ENCODE peak calls at places on chromosomes 6 and 20, in seven cellular contexts. N is breast epithelium, M is uterus, X is tibial nerve, Q is vagina, O is A549, V is gastrocnemius medialis. L is an unnamed sample.

GRCh38 chr6:89966250-89966588 is 72.0 kb downstream of the GJA10 start:
- DNase-seq in N (no peak), M (no peak), X (no peak), Q (no peak), O (no peak), V (no peak), L (no peak)

GRCh38 chr6:167073679-167074274 is 49.1 kb upstream of the CCR6 start:
- DNase-seq in N (no peak), M (no peak), X (no peak), Q (no peak), O (no peak), V (no peak), L (no peak)

GRCh38 chr6:53347250-53347920 is 1.4 kb downstream of the ELOVL5 start:
- DNase-seq in N (no peak), M (no peak), X (no peak), Q (no peak), O (no peak), V (no peak), L (no peak)

GRCh38 chr6:116166369-116166768 is 40.4 kb upstream of the COL10A1 start:
- DNase-seq in N (no peak), M (no peak), X (no peak), Q (no peak), O (no peak), V (no peak), L (no peak)

GRCh38 chr20:57605878-57606277 is 14.3 kb downstream of the ZBP1 start:
- DNase-seq in N (no peak), M (no peak), X (no peak), Q (no peak), O (no peak), V (no peak), L (no peak)

GRCh38 chr6:142380626-142381025 is 78.8 kb downstream of the ADGRG6 start:
- DNase-seq in N (no peak), M (no peak), X (no peak), Q (no peak), O (no peak), V (peak), L (no peak)

GRCh38 chr20:33650753-33651561 is 11.2 kb upstream of the C20orf144 start:
- DNase-seq in N (peak), M (no peak), X (no peak), Q (no peak), O (no peak), V (no peak), L (peak)

GRCh38 chr6:81298751-81299150 is 453.7 kb downstream of the TENT5A start:
- DNase-seq in N (no peak), M (no peak), X (no peak), Q (no peak), O (no peak), V (no peak), L (no peak)

GRCh38 chr20:62364911-62365736 is 2.0 kb downstream of the LAMA5 start:
- DNase-seq in N (no peak), M (no peak), X (no peak), Q (no peak), O (no peak), V (peak), L (no peak)

GRCh38 chr6:39365281-39366074 is 43.0 kb upstream of the KCNK16 start:
- DNase-seq in N (no peak), M (no peak), X (no peak), Q (no peak), O (no peak), V (no peak), L (peak)

GRCh38 chr6:43297644-43298564 is at the start of gene SLC22A7:
- DNase-seq in N (no peak), M (no peak), X (no peak), Q (no peak), O (no peak), V (no peak), L (no peak)

GRCh38 chr6:83365931-83366330 is 64.9 kb downstream of the ME1 start:
- DNase-seq in N (no peak), M (no peak), X (peak), Q (no peak), O (no peak), V (no peak), L (no peak)

GRCh38 chr6:45607818-45608217 is 230.1 kb upstream of the SUPT3H start:
- DNase-seq in N (no peak), M (no peak), X (no peak), Q (peak), O (no peak), V (no peak), L (no peak)

GRCh38 chr6:74091133-74091793 is 395.3 kb downstream of the CD109 start:
- DNase-seq in N (no peak), M (no peak), X (no peak), Q (no peak), O (peak), V (no peak), L (no peak)

GRCh38 chr20:13991311-13991710 is 897 bp upstream of the SEL1L2 start:
- DNase-seq in N (no peak), M (no peak), X (no peak), Q (no peak), O (no peak), V (no peak), L (no peak)

GRCh38 chr20:13995841-13996240 is 525 bp downstream of the MACROD2 start:
- DNase-seq in N (no peak), M (peak), X (no peak), Q (no peak), O (peak), V (peak), L (no peak)

GRCh38 chr20:13996265-13996664 is 949 bp downstream of the MACROD2 start:
- DNase-seq in N (no peak), M (no peak), X (no peak), Q (no peak), O (peak), V (no peak), L (no peak)

GRCh38 chr20:13990465-13990864 is at the start of gene SEL1L2:
- DNase-seq in N (no peak), M (no peak), X (no peak), Q (no peak), O (no peak), V (no peak), L (no peak)

DNA sequence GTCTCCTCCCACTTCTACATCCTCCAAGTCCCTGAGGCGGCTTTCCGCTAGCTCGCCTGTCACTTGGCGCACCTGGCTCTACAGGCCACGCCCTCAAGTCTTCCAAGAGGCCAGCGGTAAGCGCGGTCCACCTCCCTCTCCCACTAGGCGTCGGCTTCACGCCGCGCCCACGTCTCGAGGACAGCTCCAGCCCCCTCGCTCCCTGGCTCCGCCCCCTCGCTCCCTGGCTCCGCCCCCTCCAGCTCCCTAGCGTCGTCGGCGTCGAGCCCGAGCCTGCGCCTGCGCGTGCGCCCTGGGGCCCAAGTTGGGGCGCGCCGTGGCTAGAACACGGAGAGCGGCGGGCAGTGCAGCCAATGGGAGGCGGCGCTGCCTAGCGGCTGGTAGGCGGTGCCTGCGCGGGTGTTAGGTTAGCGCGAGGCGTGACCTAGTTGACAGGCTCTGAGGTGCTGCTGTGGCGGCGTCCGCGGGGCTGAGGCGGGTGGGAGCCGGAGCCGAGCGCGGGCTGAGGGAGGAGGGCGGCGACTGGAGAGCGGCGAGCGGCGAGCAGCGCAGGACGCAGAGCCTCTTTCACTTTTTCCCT is at the start of gene MACROD2:
- DNase-seq in N (peak), M (peak), X (peak), Q (peak), O (peak), V (peak), L (peak)
- TF ChIP-seq CTCF in N (no peak), M (no peak), X (no peak), Q (no peak), O (no peak), V (no peak), L (no peak)

GRCh38 chr6:108581237-108581931 is 20.7 kb downstream of the FOXO3 start:
- DNase-seq in N (no peak), M (peak), X (peak), Q (no peak), O (no peak), V (peak), L (peak)
- H3K4me3 ChIP-seq in N (no peak), M (peak), X (no peak), Q (peak), O (no peak), V (peak), L (no peak)

DNA sequence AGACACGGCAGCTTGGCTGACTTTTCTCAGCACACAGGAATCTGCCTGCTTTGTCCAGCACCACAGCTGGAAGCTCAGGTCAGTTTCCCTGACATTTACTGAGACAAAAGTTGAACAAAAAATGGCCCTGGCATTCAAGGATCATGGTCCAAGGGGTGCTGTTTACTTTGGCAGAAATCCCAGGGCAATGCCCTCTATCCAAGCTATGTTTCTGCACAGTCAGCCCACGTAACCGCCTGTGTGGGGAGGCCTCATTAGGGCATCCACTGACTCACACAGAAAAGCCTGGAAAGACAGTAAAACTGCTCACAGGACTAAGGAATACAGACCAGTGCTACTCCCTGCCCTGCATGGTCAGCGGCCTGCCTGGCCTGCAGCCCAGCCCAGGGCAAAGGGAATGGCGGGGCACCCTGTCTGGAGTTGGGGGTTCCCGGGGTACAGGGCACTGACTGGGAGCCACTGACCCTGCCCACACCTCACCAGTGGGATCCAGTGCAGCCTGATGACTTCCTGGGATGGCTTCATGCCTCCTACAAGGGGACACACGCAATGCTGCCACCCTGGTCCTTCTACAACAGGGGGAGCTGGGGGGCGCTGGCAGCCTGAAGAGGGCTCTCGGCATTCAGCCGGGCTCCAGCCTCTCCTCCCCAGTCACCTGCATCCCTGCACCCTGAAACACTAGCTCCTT is 77.1 kb downstream of the NINL start:
- DNase-seq in N (no peak), M (no peak), X (no peak), Q (no peak), O (peak), V (no peak), L (no peak)
- TF ChIP-seq POLR2A in N (no peak), M (no peak), X (no peak), Q (no peak), O (peak), V (no peak), L (no peak)

GRCh38 chr6:151288711-151289398 is 49.1 kb downstream of the AKAP12 start:
- DNase-seq in N (no peak), M (no peak), X (no peak), Q (no peak), O (no peak), V (no peak), L (no peak)
- TF ChIP-seq CTCF in N (no peak), M (no peak), X (no peak), Q (no peak), O (no peak), V (no peak), L (no peak)

L was measured in lower leg skin.